ENCODE peak calls at places on chromosome 20, in seven cellular contexts. One of them, this sample, is unnamed.

GRCh38 chr20:21172626-21173025 is 46.7 kb downstream of the KIZ start:
- DNase-seq in Caki2: no peak
- DNase-seq in activated CD8-positive, alpha-beta memory T cell treated with anti-CD3 and anti-CD28 coated beads for 4 hours: no peak
- DNase-seq in cerebellar cortex: no peak
- DNase-seq in NCI-H748 treated with DMSO at 0.1 percent for 48 hours: no peak
- DNase-seq in stimulated activated CD4-positive, alpha-beta T cell treated with anti-CD3 and anti-CD28 coated beads, TNF-alpha, amount 100 ng/mL, for 1 hour: no peak
- DNase-seq in HCT116: no peak
- DNase-seq in this sample: no peak

GRCh38 chr20:6519556-6519955 is 247.9 kb upstream of the BMP2 start:
- DNase-seq in NCI-H748 treated with DMSO at 0.1 percent for 48 hours: no peak
- DNase-seq in cerebellar cortex: no peak
- DNase-seq in Caki2: peak; percentile 60
- DNase-seq in activated CD8-positive, alpha-beta memory T cell treated with anti-CD3 and anti-CD28 coated beads for 4 hours: no peak
- DNase-seq in stimulated activated CD4-positive, alpha-beta T cell treated with anti-CD3 and anti-CD28 coated beads, TNF-alpha, amount 100 ng/mL, for 1 hour: no peak
- DNase-seq in HCT116: no peak
- DNase-seq in this sample: no peak

GRCh38 chr20:56361888-56362287 is 3.1 kb downstream of the FAM210B start:
- DNase-seq in NCI-H748 treated with DMSO at 0.1 percent for 48 hours: no peak
- DNase-seq in activated CD8-positive, alpha-beta memory T cell treated with anti-CD3 and anti-CD28 coated beads for 4 hours: no peak
- DNase-seq in HCT116: no peak
- DNase-seq in Caki2: no peak
- DNase-seq in stimulated activated CD4-positive, alpha-beta T cell treated with anti-CD3 and anti-CD28 coated beads, TNF-alpha, amount 100 ng/mL, for 1 hour: no peak
- DNase-seq in cerebellar cortex: no peak
- DNase-seq in this sample: no peak

GRCh38 chr20:45752747-45753146 is 30.6 kb downstream of the SPINT4 start:
- DNase-seq in activated CD8-positive, alpha-beta memory T cell treated with anti-CD3 and anti-CD28 coated beads for 4 hours: no peak
- DNase-seq in HCT116: no peak
- DNase-seq in stimulated activated CD4-positive, alpha-beta T cell treated with anti-CD3 and anti-CD28 coated beads, TNF-alpha, amount 100 ng/mL, for 1 hour: no peak
- DNase-seq in Caki2: no peak
- DNase-seq in NCI-H748 treated with DMSO at 0.1 percent for 48 hours: no peak
- DNase-seq in cerebellar cortex: no peak
- DNase-seq in this sample: no peak

GRCh38 chr20:10171864-10172751 is 46.5 kb upstream of the SNAP25 start:
- DNase-seq in NCI-H748 treated with DMSO at 0.1 percent for 48 hours: peak; percentile 69
- DNase-seq in cerebellar cortex: peak; percentile 78
- DNase-seq in stimulated activated CD4-positive, alpha-beta T cell treated with anti-CD3 and anti-CD28 coated beads, TNF-alpha, amount 100 ng/mL, for 1 hour: no peak
- DNase-seq in HCT116: no peak
- DNase-seq in Caki2: peak; percentile 70
- DNase-seq in activated CD8-positive, alpha-beta memory T cell treated with anti-CD3 and anti-CD28 coated beads for 4 hours: no peak
- DNase-seq in this sample: no peak

GRCh38 chr20:36808317-36809257 is 35.0 kb upstream of the DSN1 start:
- DNase-seq in cerebellar cortex: no peak
- DNase-seq in NCI-H748 treated with DMSO at 0.1 percent for 48 hours: peak; percentile 9
- DNase-seq in stimulated activated CD4-positive, alpha-beta T cell treated with anti-CD3 and anti-CD28 coated beads, TNF-alpha, amount 100 ng/mL, for 1 hour: peak; percentile 21
- DNase-seq in Caki2: peak; percentile 100
- DNase-seq in activated CD8-positive, alpha-beta memory T cell treated with anti-CD3 and anti-CD28 coated beads for 4 hours: peak; percentile 27
- DNase-seq in HCT116: peak; percentile 42
- DNase-seq in this sample: peak; percentile 74

GRCh38 chr20:44598413-44599290 is 16.3 kb downstream of the PKIG start:
- DNase-seq in stimulated activated CD4-positive, alpha-beta T cell treated with anti-CD3 and anti-CD28 coated beads, TNF-alpha, amount 100 ng/mL, for 1 hour: no peak
- DNase-seq in HCT116: no peak
- DNase-seq in Caki2: no peak
- DNase-seq in activated CD8-positive, alpha-beta memory T cell treated with anti-CD3 and anti-CD28 coated beads for 4 hours: no peak
- DNase-seq in NCI-H748 treated with DMSO at 0.1 percent for 48 hours: no peak
- DNase-seq in cerebellar cortex: no peak
- DNase-seq in this sample: no peak

GRCh38 chr20:11850901-11851300 is 66.8 kb upstream of the BTBD3 start:
- DNase-seq in stimulated activated CD4-positive, alpha-beta T cell treated with anti-CD3 and anti-CD28 coated beads, TNF-alpha, amount 100 ng/mL, for 1 hour: no peak
- DNase-seq in Caki2: no peak
- DNase-seq in activated CD8-positive, alpha-beta memory T cell treated with anti-CD3 and anti-CD28 coated beads for 4 hours: no peak
- DNase-seq in HCT116: peak; percentile 10
- DNase-seq in NCI-H748 treated with DMSO at 0.1 percent for 48 hours: no peak
- DNase-seq in cerebellar cortex: no peak
- DNase-seq in this sample: peak; percentile 39

GRCh38 chr20:5400164-5400762 is 83.5 kb upstream of the PROKR2 start:
- DNase-seq in Caki2: peak; percentile 29
- DNase-seq in cerebellar cortex: no peak
- DNase-seq in HCT116: no peak
- DNase-seq in NCI-H748 treated with DMSO at 0.1 percent for 48 hours: no peak
- DNase-seq in activated CD8-positive, alpha-beta memory T cell treated with anti-CD3 and anti-CD28 coated beads for 4 hours: no peak
- DNase-seq in stimulated activated CD4-positive, alpha-beta T cell treated with anti-CD3 and anti-CD28 coated beads, TNF-alpha, amount 100 ng/mL, for 1 hour: no peak
- DNase-seq in this sample: peak; percentile 26

GRCh38 chr20:34984756-34985261 is 29.1 kb downstream of the MYH7B start:
- DNase-seq in HCT116: no peak
- DNase-seq in cerebellar cortex: no peak
- DNase-seq in Caki2: no peak
- DNase-seq in stimulated activated CD4-positive, alpha-beta T cell treated with anti-CD3 and anti-CD28 coated beads, TNF-alpha, amount 100 ng/mL, for 1 hour: no peak
- DNase-seq in NCI-H748 treated with DMSO at 0.1 percent for 48 hours: no peak
- DNase-seq in activated CD8-positive, alpha-beta memory T cell treated with anti-CD3 and anti-CD28 coated beads for 4 hours: no peak
- DNase-seq in this sample: no peak

GRCh38 chr20:3222635-3223600 is 13.6 kb downstream of the ITPA start:
- DNase-seq in HCT116: no peak
- DNase-seq in cerebellar cortex: no peak
- DNase-seq in Caki2: peak; percentile 85
- DNase-seq in NCI-H748 treated with DMSO at 0.1 percent for 48 hours: peak; percentile 97
- DNase-seq in activated CD8-positive, alpha-beta memory T cell treated with anti-CD3 and anti-CD28 coated beads for 4 hours: no peak
- DNase-seq in stimulated activated CD4-positive, alpha-beta T cell treated with anti-CD3 and anti-CD28 coated beads, TNF-alpha, amount 100 ng/mL, for 1 hour: no peak
- DNase-seq in this sample: no peak

GRCh38 chr20:61844621-61845020 is 221.1 kb downstream of the TAF4 start:
- DNase-seq in NCI-H748 treated with DMSO at 0.1 percent for 48 hours: no peak
- DNase-seq in HCT116: no peak
- DNase-seq in stimulated activated CD4-positive, alpha-beta T cell treated with anti-CD3 and anti-CD28 coated beads, TNF-alpha, amount 100 ng/mL, for 1 hour: no peak
- DNase-seq in activated CD8-positive, alpha-beta memory T cell treated with anti-CD3 and anti-CD28 coated beads for 4 hours: no peak
- DNase-seq in Caki2: no peak
- DNase-seq in cerebellar cortex: no peak
- DNase-seq in this sample: no peak

GRCh38 chr20:31594558-31595379 is 10.3 kb upstream of the ID1 start:
- DNase-seq in NCI-H748 treated with DMSO at 0.1 percent for 48 hours: peak; percentile 51
- DNase-seq in Caki2: peak; percentile 86
- DNase-seq in activated CD8-positive, alpha-beta memory T cell treated with anti-CD3 and anti-CD28 coated beads for 4 hours: no peak
- DNase-seq in HCT116: no peak
- DNase-seq in cerebellar cortex: peak; percentile 83
- DNase-seq in stimulated activated CD4-positive, alpha-beta T cell treated with anti-CD3 and anti-CD28 coated beads, TNF-alpha, amount 100 ng/mL, for 1 hour: no peak
- DNase-seq in this sample: no peak

GRCh38 chr20:40938020-40938419 is 90.6 kb upstream of the TOP1 start:
- DNase-seq in cerebellar cortex: no peak
- DNase-seq in Caki2: no peak
- DNase-seq in stimulated activated CD4-positive, alpha-beta T cell treated with anti-CD3 and anti-CD28 coated beads, TNF-alpha, amount 100 ng/mL, for 1 hour: no peak
- DNase-seq in NCI-H748 treated with DMSO at 0.1 percent for 48 hours: no peak
- DNase-seq in HCT116: no peak
- DNase-seq in activated CD8-positive, alpha-beta memory T cell treated with anti-CD3 and anti-CD28 coated beads for 4 hours: no peak
- DNase-seq in this sample: peak; percentile 34

GRCh38 chr20:9353180-9353915 is 161.0 kb upstream of the LAMP5 start:
- DNase-seq in activated CD8-positive, alpha-beta memory T cell treated with anti-CD3 and anti-CD28 coated beads for 4 hours: no peak
- DNase-seq in cerebellar cortex: no peak
- DNase-seq in NCI-H748 treated with DMSO at 0.1 percent for 48 hours: no peak
- DNase-seq in Caki2: no peak
- DNase-seq in HCT116: no peak
- DNase-seq in stimulated activated CD4-positive, alpha-beta T cell treated with anti-CD3 and anti-CD28 coated beads, TNF-alpha, amount 100 ng/mL, for 1 hour: no peak
- DNase-seq in this sample: no peak

GRCh38 chr20:33846291-33846916 is 35.3 kb downstream of the CHMP4B start:
- DNase-seq in stimulated activated CD4-positive, alpha-beta T cell treated with anti-CD3 and anti-CD28 coated beads, TNF-alpha, amount 100 ng/mL, for 1 hour: no peak
- DNase-seq in cerebellar cortex: no peak
- DNase-seq in activated CD8-positive, alpha-beta memory T cell treated with anti-CD3 and anti-CD28 coated beads for 4 hours: no peak
- DNase-seq in HCT116: no peak
- DNase-seq in NCI-H748 treated with DMSO at 0.1 percent for 48 hours: no peak
- DNase-seq in Caki2: no peak
- DNase-seq in this sample: no peak

GRCh38 chr20:32062776-32063170 is 10.7 kb downstream of the HCK start:
- DNase-seq in Caki2: no peak
- DNase-seq in NCI-H748 treated with DMSO at 0.1 percent for 48 hours: no peak
- DNase-seq in cerebellar cortex: no peak
- DNase-seq in activated CD8-positive, alpha-beta memory T cell treated with anti-CD3 and anti-CD28 coated beads for 4 hours: no peak
- DNase-seq in stimulated activated CD4-positive, alpha-beta T cell treated with anti-CD3 and anti-CD28 coated beads, TNF-alpha, amount 100 ng/mL, for 1 hour: no peak
- DNase-seq in HCT116: no peak
- DNase-seq in this sample: no peak

GRCh38 chr20:25574411-25574810 is 10.9 kb downstream of the NINL start:
- DNase-seq in HCT116: no peak
- DNase-seq in cerebellar cortex: peak; percentile 40
- DNase-seq in Caki2: peak; percentile 14
- DNase-seq in NCI-H748 treated with DMSO at 0.1 percent for 48 hours: no peak
- DNase-seq in activated CD8-positive, alpha-beta memory T cell treated with anti-CD3 and anti-CD28 coated beads for 4 hours: no peak
- DNase-seq in stimulated activated CD4-positive, alpha-beta T cell treated with anti-CD3 and anti-CD28 coated beads, TNF-alpha, amount 100 ng/mL, for 1 hour: no peak
- DNase-seq in this sample: peak; percentile 62

GRCh38 chr20:1187605-1188171 is 2.9 kb upstream of the TMEM74B start:
- DNase-seq in activated CD8-positive, alpha-beta memory T cell treated with anti-CD3 and anti-CD28 coated beads for 4 hours: no peak
- DNase-seq in NCI-H748 treated with DMSO at 0.1 percent for 48 hours: no peak
- DNase-seq in HCT116: no peak
- DNase-seq in Caki2: no peak
- DNase-seq in cerebellar cortex: no peak
- DNase-seq in stimulated activated CD4-positive, alpha-beta T cell treated with anti-CD3 and anti-CD28 coated beads, TNF-alpha, amount 100 ng/mL, for 1 hour: no peak
- DNase-seq in this sample: peak; percentile 74

GRCh38 chr20:8414611-8415274 is 282.7 kb downstream of the PLCB1 start:
- DNase-seq in HCT116: peak; percentile 6
- DNase-seq in Caki2: peak; percentile 60
- DNase-seq in NCI-H748 treated with DMSO at 0.1 percent for 48 hours: peak; percentile 90
- DNase-seq in stimulated activated CD4-positive, alpha-beta T cell treated with anti-CD3 and anti-CD28 coated beads, TNF-alpha, amount 100 ng/mL, for 1 hour: no peak
- DNase-seq in cerebellar cortex: no peak
- DNase-seq in activated CD8-positive, alpha-beta memory T cell treated with anti-CD3 and anti-CD28 coated beads for 4 hours: no peak
- DNase-seq in this sample: no peak

GRCh38 chr20:7038029-7038428 is 270.5 kb downstream of the BMP2 start:
- DNase-seq in activated CD8-positive, alpha-beta memory T cell treated with anti-CD3 and anti-CD28 coated beads for 4 hours: no peak
- DNase-seq in cerebellar cortex: no peak
- DNase-seq in Caki2: peak; percentile 33
- DNase-seq in NCI-H748 treated with DMSO at 0.1 percent for 48 hours: no peak
- DNase-seq in stimulated activated CD4-positive, alpha-beta T cell treated with anti-CD3 and anti-CD28 coated beads, TNF-alpha, amount 100 ng/mL, for 1 hour: no peak
- DNase-seq in HCT116: no peak
- DNase-seq in this sample: no peak

GRCh38 chr20:32792316-32792715 is 27.4 kb upstream of the MAPRE1 start:
- DNase-seq in NCI-H748 treated with DMSO at 0.1 percent for 48 hours: no peak
- DNase-seq in activated CD8-positive, alpha-beta memory T cell treated with anti-CD3 and anti-CD28 coated beads for 4 hours: no peak
- DNase-seq in HCT116: no peak
- DNase-seq in cerebellar cortex: no peak
- DNase-seq in stimulated activated CD4-positive, alpha-beta T cell treated with anti-CD3 and anti-CD28 coated beads, TNF-alpha, amount 100 ng/mL, for 1 hour: no peak
- DNase-seq in Caki2: no peak
- DNase-seq in this sample: no peak

GRCh38 chr20:9838378-9839295 is at the start of gene PAK5:
- DNase-seq in activated CD8-positive, alpha-beta memory T cell treated with anti-CD3 and anti-CD28 coated beads for 4 hours: no peak
- DNase-seq in cerebellar cortex: peak; percentile 89
- DNase-seq in HCT116: peak; percentile 1
- DNase-seq in stimulated activated CD4-positive, alpha-beta T cell treated with anti-CD3 and anti-CD28 coated beads, TNF-alpha, amount 100 ng/mL, for 1 hour: no peak
- DNase-seq in NCI-H748 treated with DMSO at 0.1 percent for 48 hours: peak; percentile 96
- DNase-seq in Caki2: peak; percentile 72
- DNase-seq in this sample: no peak

GRCh38 chr20:297925-298754 is 770 bp downstream of the ZCCHC3 start:
- DNase-seq in activated CD8-positive, alpha-beta memory T cell treated with anti-CD3 and anti-CD28 coated beads for 4 hours: no peak
- DNase-seq in stimulated activated CD4-positive, alpha-beta T cell treated with anti-CD3 and anti-CD28 coated beads, TNF-alpha, amount 100 ng/mL, for 1 hour: no peak
- DNase-seq in cerebellar cortex: peak; percentile 54
- DNase-seq in Caki2: peak; percentile 74
- DNase-seq in HCT116: no peak
- DNase-seq in NCI-H748 treated with DMSO at 0.1 percent for 48 hours: peak; percentile 57
- DNase-seq in this sample: peak; percentile 74

GRCh38 chr20:2799688-2800589 is 488 bp downstream of the CPXM1 start:
- DNase-seq in stimulated activated CD4-positive, alpha-beta T cell treated with anti-CD3 and anti-CD28 coated beads, TNF-alpha, amount 100 ng/mL, for 1 hour: no peak
- DNase-seq in cerebellar cortex: no peak
- DNase-seq in HCT116: no peak
- DNase-seq in Caki2: no peak
- DNase-seq in NCI-H748 treated with DMSO at 0.1 percent for 48 hours: no peak
- DNase-seq in activated CD8-positive, alpha-beta memory T cell treated with anti-CD3 and anti-CD28 coated beads for 4 hours: no peak
- DNase-seq in this sample: no peak

GRCh38 chr20:24489631-24490260 is 20.3 kb downstream of the SYNDIG1 start:
- DNase-seq in Caki2: no peak
- DNase-seq in HCT116: no peak
- DNase-seq in cerebellar cortex: no peak
- DNase-seq in activated CD8-positive, alpha-beta memory T cell treated with anti-CD3 and anti-CD28 coated beads for 4 hours: no peak
- DNase-seq in NCI-H748 treated with DMSO at 0.1 percent for 48 hours: no peak
- DNase-seq in stimulated activated CD4-positive, alpha-beta T cell treated with anti-CD3 and anti-CD28 coated beads, TNF-alpha, amount 100 ng/mL, for 1 hour: no peak
- DNase-seq in this sample: no peak

GRCh38 chr20:32945710-32946221 is 58.5 kb downstream of the SUN5 start:
- DNase-seq in cerebellar cortex: peak; percentile 26
- DNase-seq in activated CD8-positive, alpha-beta memory T cell treated with anti-CD3 and anti-CD28 coated beads for 4 hours: no peak
- DNase-seq in stimulated activated CD4-positive, alpha-beta T cell treated with anti-CD3 and anti-CD28 coated beads, TNF-alpha, amount 100 ng/mL, for 1 hour: no peak
- DNase-seq in NCI-H748 treated with DMSO at 0.1 percent for 48 hours: peak; percentile 15
- DNase-seq in HCT116: peak; percentile 21
- DNase-seq in Caki2: no peak
- DNase-seq in this sample: peak; percentile 63

GRCh38 chr20:37406010-37406998 is 60.4 kb downstream of the SRC start:
- DNase-seq in NCI-H748 treated with DMSO at 0.1 percent for 48 hours: no peak
- DNase-seq in Caki2: peak; percentile 64
- DNase-seq in stimulated activated CD4-positive, alpha-beta T cell treated with anti-CD3 and anti-CD28 coated beads, TNF-alpha, amount 100 ng/mL, for 1 hour: no peak
- DNase-seq in activated CD8-positive, alpha-beta memory T cell treated with anti-CD3 and anti-CD28 coated beads for 4 hours: peak; percentile 4
- DNase-seq in cerebellar cortex: peak; percentile 31
- DNase-seq in HCT116: no peak
- DNase-seq in this sample: peak; percentile 75

GRCh38 chr20:3734111-3734843 is 1.8 kb downstream of the HSPA12B start:
- DNase-seq in activated CD8-positive, alpha-beta memory T cell treated with anti-CD3 and anti-CD28 coated beads for 4 hours: no peak
- DNase-seq in NCI-H748 treated with DMSO at 0.1 percent for 48 hours: no peak
- DNase-seq in Caki2: no peak
- DNase-seq in cerebellar cortex: no peak
- DNase-seq in HCT116: no peak
- DNase-seq in stimulated activated CD4-positive, alpha-beta T cell treated with anti-CD3 and anti-CD28 coated beads, TNF-alpha, amount 100 ng/mL, for 1 hour: no peak
- DNase-seq in this sample: no peak

GRCh38 chr20:50520222-50520877 is 10.2 kb downstream of the PTPN1 start:
- DNase-seq in stimulated activated CD4-positive, alpha-beta T cell treated with anti-CD3 and anti-CD28 coated beads, TNF-alpha, amount 100 ng/mL, for 1 hour: no peak
- DNase-seq in NCI-H748 treated with DMSO at 0.1 percent for 48 hours: no peak
- DNase-seq in HCT116: no peak
- DNase-seq in cerebellar cortex: no peak
- DNase-seq in activated CD8-positive, alpha-beta memory T cell treated with anti-CD3 and anti-CD28 coated beads for 4 hours: no peak
- DNase-seq in Caki2: no peak
- DNase-seq in this sample: no peak

GRCh38 chr20:44810061-44810390 is 320 bp downstream of the RIMS4 start:
- DNase-seq in stimulated activated CD4-positive, alpha-beta T cell treated with anti-CD3 and anti-CD28 coated beads, TNF-alpha, amount 100 ng/mL, for 1 hour: no peak
- DNase-seq in Caki2: no peak
- DNase-seq in HCT116: no peak
- DNase-seq in activated CD8-positive, alpha-beta memory T cell treated with anti-CD3 and anti-CD28 coated beads for 4 hours: no peak
- DNase-seq in cerebellar cortex: no peak
- DNase-seq in NCI-H748 treated with DMSO at 0.1 percent for 48 hours: no peak
- DNase-seq in this sample: no peak

GRCh38 chr20:49231461-49231860 is 12.2 kb downstream of the DDX27 start:
- DNase-seq in stimulated activated CD4-positive, alpha-beta T cell treated with anti-CD3 and anti-CD28 coated beads, TNF-alpha, amount 100 ng/mL, for 1 hour: no peak
- DNase-seq in HCT116: no peak
- DNase-seq in Caki2: no peak
- DNase-seq in NCI-H748 treated with DMSO at 0.1 percent for 48 hours: no peak
- DNase-seq in activated CD8-positive, alpha-beta memory T cell treated with anti-CD3 and anti-CD28 coated beads for 4 hours: no peak
- DNase-seq in cerebellar cortex: no peak
- DNase-seq in this sample: no peak

GRCh38 chr20:49823152-49823847 is 10.7 kb downstream of the SLC9A8 start:
- DNase-seq in Caki2: no peak
- DNase-seq in stimulated activated CD4-positive, alpha-beta T cell treated with anti-CD3 and anti-CD28 coated beads, TNF-alpha, amount 100 ng/mL, for 1 hour: no peak
- DNase-seq in HCT116: no peak
- DNase-seq in NCI-H748 treated with DMSO at 0.1 percent for 48 hours: no peak
- DNase-seq in cerebellar cortex: no peak
- DNase-seq in activated CD8-positive, alpha-beta memory T cell treated with anti-CD3 and anti-CD28 coated beads for 4 hours: no peak
- DNase-seq in this sample: peak; percentile 84

GRCh38 chr20:2387180-2387577 is 6.5 kb downstream of the TGM6 start:
- DNase-seq in NCI-H748 treated with DMSO at 0.1 percent for 48 hours: peak; percentile 16
- DNase-seq in stimulated activated CD4-positive, alpha-beta T cell treated with anti-CD3 and anti-CD28 coated beads, TNF-alpha, amount 100 ng/mL, for 1 hour: no peak
- DNase-seq in activated CD8-positive, alpha-beta memory T cell treated with anti-CD3 and anti-CD28 coated beads for 4 hours: no peak
- DNase-seq in HCT116: peak; percentile 39
- DNase-seq in cerebellar cortex: peak; percentile 6
- DNase-seq in Caki2: peak; percentile 29
- DNase-seq in this sample: peak; percentile 54

GRCh38 chr20:1897486-1897885 is 2.3 kb downstream of the SIRPA start:
- DNase-seq in cerebellar cortex: peak; percentile 69
- DNase-seq in stimulated activated CD4-positive, alpha-beta T cell treated with anti-CD3 and anti-CD28 coated beads, TNF-alpha, amount 100 ng/mL, for 1 hour: no peak
- DNase-seq in activated CD8-positive, alpha-beta memory T cell treated with anti-CD3 and anti-CD28 coated beads for 4 hours: no peak
- DNase-seq in NCI-H748 treated with DMSO at 0.1 percent for 48 hours: no peak
- DNase-seq in Caki2: no peak
- DNase-seq in HCT116: no peak
- DNase-seq in this sample: no peak

GRCh38 chr20:25117961-25118360 is 36.0 kb upstream of the VSX1 start:
- DNase-seq in activated CD8-positive, alpha-beta memory T cell treated with anti-CD3 and anti-CD28 coated beads for 4 hours: no peak
- DNase-seq in cerebellar cortex: no peak
- DNase-seq in HCT116: no peak
- DNase-seq in Caki2: no peak
- DNase-seq in NCI-H748 treated with DMSO at 0.1 percent for 48 hours: no peak
- DNase-seq in stimulated activated CD4-positive, alpha-beta T cell treated with anti-CD3 and anti-CD28 coated beads, TNF-alpha, amount 100 ng/mL, for 1 hour: no peak
- DNase-seq in this sample: no peak

This sample was measured in HT-29.